ENCODE peak calls at places on chromosomes 7 and 10, in five cellular contexts. L is uterus, S is cardiac muscle cell, Q is pancreas, E is astrocyte. R is an unnamed sample. For H3K36me3, the result is how much of the 10 kb centered on the place peaks cover.

GRCh38 chr7:4073052-4073451 is 609.0 kb upstream of the FOXK1 start:
- DNase-seq in L (no peak), S (no peak), Q (no peak), E (no peak), R (no peak)

GRCh38 chr10:103678104-103678526 is 177.3 kb downstream of the SH3PXD2A start:
- DNase-seq in E (peak), S (peak), Q (peak), L (peak), R (peak)

GRCh38 chr7:19747740-19748339 is 25.6 kb downstream of the TMEM196 start:
- DNase-seq in S (peak), Q (no peak), L (no peak), E (peak), R (no peak)

GRCh38 chr7:144936314-144936713 is 100.5 kb upstream of the TPK1 start:
- DNase-seq in L (no peak), Q (no peak), S (no peak), E (no peak), R (no peak)

GRCh38 chr10:132912685-132913558 is 29.4 kb downstream of the CFAP46 start:
- DNase-seq in E (no peak), S (no peak), Q (no peak), L (no peak), R (no peak)

GRCh38 chr7:132858251-132858650 is 223.6 kb downstream of the CHCHD3 start:
- DNase-seq in S (no peak), L (no peak), Q (no peak), E (no peak), R (no peak)

GRCh38 chr10:17383801-17384445 is 70.5 kb downstream of the ST8SIA6 start:
- DNase-seq in L (no peak), E (no peak), S (peak), Q (no peak), R (no peak)

GRCh38 chr10:11024596-11024995 is 6.9 kb downstream of the CELF2 start:
- DNase-seq in E (no peak), L (no peak), Q (no peak), S (peak), R (no peak)

GRCh38 chr10:36602374-36602773 is 523.0 kb upstream of the ANKRD30A start:
- DNase-seq in S (peak), E (peak), L (no peak), Q (no peak), R (no peak)

GRCh38 chr10:75472685-75473084 is 41.3 kb downstream of the LRMDA start:
- DNase-seq in Q (no peak), E (no peak), S (no peak), L (no peak), R (no peak)

GRCh38 chr10:68074775-68075549 is at the start of gene HERC4:
- DNase-seq in L (peak), Q (peak), E (peak), S (peak), R (peak)

GRCh38 chr10:62870866-62871265 is 54.7 kb upstream of the EGR2 start:
- DNase-seq in E (no peak), L (no peak), Q (no peak), S (no peak), R (no peak)

GRCh38 chr7:45026013-45026412 is 26.0 kb downstream of the CCM2 start:
- DNase-seq in E (no peak), S (no peak), L (no peak), Q (no peak), R (no peak)

GRCh38 chr10:49255883-49256282 is 43.1 kb upstream of the C10orf71 start:
- DNase-seq in L (no peak), Q (no peak), E (no peak), S (no peak), R (no peak)

GRCh38 chr10:8057636-8058273 is 3.3 kb downstream of the GATA3 start:
- DNase-seq in S (no peak), Q (no peak), L (no peak), E (no peak), R (no peak)

GRCh38 chr7:124764847-124765400 is 668 bp downstream of the GPR37 start:
- DNase-seq in S (peak), Q (no peak), E (no peak), L (no peak), R (peak)

GRCh38 chr7:113283861-113284260 is 165.5 kb upstream of the SMIM30 start:
- DNase-seq in Q (no peak), E (peak), S (peak), L (no peak), R (no peak)

GRCh38 chr10:132341017-132341416 is 9.0 kb downstream of the LRRC27 start:
- DNase-seq in S (no peak), L (no peak), Q (no peak), E (no peak), R (no peak)

GRCh38 chr10:72162978-72163377 is 52.8 kb upstream of the ANAPC16 start:
- DNase-seq in S (peak), E (peak), Q (no peak), L (no peak), R (no peak)

GRCh38 chr7:44278451-44279161 is 46.8 kb downstream of the CAMK2B start:
- DNase-seq in S (no peak), E (peak), L (peak), Q (no peak), R (no peak)

GRCh38 chr10:131087464-131088215 is 223.9 kb downstream of the TCERG1L start:
- DNase-seq in S (no peak), L (no peak), E (no peak), Q (no peak), R (no peak)

GRCh38 chr7:772861-773621 is 46.0 kb upstream of the PRKAR1B start:
- DNase-seq in S (no peak), E (no peak), L (no peak), Q (no peak), R (no peak)
- H3K36me3 ChIP-seq in S (under half), E (under half), L (under half), Q (under half), R (under half)

GRCh38 chr7:98934267-98934666 is 55.9 kb downstream of the TRRAP start:
- DNase-seq in S (no peak), Q (no peak), L (no peak), E (no peak), R (no peak)
- H3K36me3 ChIP-seq in S (half or more), Q (under half), L (under half), E (half or more), R (half or more)

DNA sequence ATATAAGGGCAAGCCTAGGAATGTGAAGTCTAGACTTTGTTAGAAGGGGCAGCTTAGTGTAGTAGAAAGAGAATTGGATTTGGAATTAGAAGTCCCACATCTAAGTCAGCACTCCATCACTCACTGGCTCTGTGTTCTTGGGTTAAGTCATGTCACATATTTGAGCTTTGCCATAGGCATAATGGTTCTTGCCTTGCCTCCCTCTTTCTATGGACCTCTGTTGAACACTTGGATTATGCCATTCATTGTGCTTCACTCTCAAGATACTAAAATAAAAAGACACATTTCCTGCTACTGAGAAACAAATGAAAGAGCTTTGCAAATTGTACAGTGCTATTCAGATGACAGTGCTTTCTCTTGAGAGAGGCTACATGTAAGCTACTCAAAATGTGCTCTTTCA is 35.9 kb downstream of the SEC23IP start:
- DNase-seq in L (no peak), Q (no peak), S (no peak), E (no peak), R (no peak)
- H3K36me3 ChIP-seq in L (under half), Q (under half), S (half or more), E (under half), R (half or more)

GRCh38 chr7:5228066-5228465 is 38.0 kb downstream of the WIPI2 start:
- DNase-seq in Q (no peak), E (no peak), S (no peak), L (no peak), R (no peak)
- H3K36me3 ChIP-seq in Q (under half), E (under half), S (half or more), L (under half), R (under half)

DNA sequence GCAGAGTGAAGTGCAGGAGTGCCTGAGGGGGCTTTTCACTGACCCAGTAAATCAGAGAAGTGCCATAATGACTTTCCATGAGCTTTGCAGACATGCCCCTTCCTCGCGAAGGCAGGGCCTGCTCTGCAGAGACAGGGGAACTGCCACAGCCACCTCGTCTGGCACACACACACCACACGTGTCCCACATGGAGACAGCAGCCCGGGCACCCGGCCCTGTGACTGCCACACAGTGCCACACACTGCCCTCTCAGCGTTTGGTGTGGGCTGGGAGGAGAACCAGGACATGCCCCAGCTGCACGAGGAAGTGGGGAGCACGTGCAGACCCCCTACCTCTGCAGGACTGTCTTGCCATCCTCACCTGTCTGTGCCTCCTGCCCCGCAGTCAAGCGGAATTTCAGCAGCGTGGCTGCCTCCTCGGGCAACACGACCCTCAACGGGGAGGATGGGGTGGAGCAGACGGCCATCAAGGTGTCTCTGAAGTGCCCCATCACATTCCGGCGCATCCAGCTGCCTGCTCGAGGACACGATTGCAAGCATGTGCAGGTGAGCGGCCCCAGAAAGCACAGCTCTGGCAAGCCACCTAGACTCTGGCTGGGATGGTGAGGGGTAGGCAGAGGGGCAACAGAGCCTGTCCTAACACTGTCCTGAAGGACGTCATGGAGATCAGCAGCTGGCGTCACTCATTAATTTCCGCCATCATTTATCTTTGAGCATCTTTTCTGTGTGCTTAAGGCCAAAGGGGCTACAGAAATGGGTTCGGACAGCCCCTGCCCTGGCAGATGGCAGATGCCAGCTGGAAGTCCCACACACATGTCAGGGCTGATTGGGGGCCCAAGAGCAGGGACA is 43.4 kb upstream of the PPIF start:
- DNase-seq in Q (no peak), S (no peak), L (no peak), E (no peak), R (no peak)
- H3K36me3 ChIP-seq in Q (under half), S (half or more), L (under half), E (under half), R (half or more)

GRCh38 chr10:23051278-23051677 is 44.1 kb upstream of the MSRB2 start:
- DNase-seq in E (no peak), Q (no peak), S (no peak), L (no peak), R (no peak)
- H3K36me3 ChIP-seq in E (under half), Q (under half), S (under half), L (under half), R (under half)

GRCh38 chr7:107975394-107976013 is 27.5 kb downstream of the LAMB1 start:
- DNase-seq in Q (no peak), L (no peak), S (no peak), E (no peak), R (no peak)
- H3K36me3 ChIP-seq in Q (under half), L (under half), S (under half), E (half or more), R (under half)

R was measured in heart right ventricle.